ENCODE peak calls at places on chromosomes 7 and 10, in seven cellular contexts. L is ascending aorta, F is tibial nerve, M is PC-9, E is transverse colon, G is GM23338, X is neural progenitor cell. D is an unnamed sample. For H3K4me1, the result is how much of the 10 kb centered on the place peaks cover.

GRCh38 chr10:86311900-86312299 is 54.7 kb downstream of the GRID1 start:
- DNase-seq in L (no peak), F (no peak), M (no peak), E (no peak), G (no peak), X (no peak), D (no peak)

GRCh38 chr10:14405076-14406065 is 74.6 kb upstream of the FRMD4A start:
- DNase-seq in L (no peak), F (no peak), M (peak), E (no peak), G (no peak), X (no peak), D (no peak)

GRCh38 chr10:29635711-29636144 is 957 bp upstream of the SVIL start:
- DNase-seq in L (no peak), F (no peak), M (no peak), E (no peak), G (peak), X (peak), D (no peak)

GRCh38 chr10:88755753-88756152 is 4.1 kb upstream of the LIPN start:
- DNase-seq in L (no peak), F (no peak), M (no peak), E (no peak), G (no peak), X (no peak), D (no peak)

GRCh38 chr7:130090745-130091532 is 20.6 kb downstream of the KLHDC10 start:
- DNase-seq in L (no peak), F (no peak), M (no peak), E (no peak), G (no peak), X (no peak), D (no peak)

GRCh38 chr7:29239638-29240037 is 45.1 kb downstream of the CHN2 start:
- DNase-seq in L (no peak), F (no peak), M (no peak), E (no peak), G (peak), X (peak), D (no peak)

GRCh38 chr10:60646966-60647796 is 131.1 kb upstream of the CDK1 start:
- DNase-seq in L (no peak), F (no peak), M (peak), E (peak), G (peak), X (peak), D (no peak)

GRCh38 chr7:18995811-18996400 is 121.5 kb downstream of the TWIST1 start:
- DNase-seq in L (no peak), F (no peak), M (no peak), E (no peak), G (no peak), X (no peak), D (no peak)

GRCh38 chr10:17022898-17023297 is 106.7 kb downstream of the CUBN start:
- DNase-seq in L (no peak), F (no peak), M (no peak), E (no peak), G (peak), X (no peak), D (no peak)

GRCh38 chr10:17026686-17027485 is 102.7 kb downstream of the CUBN start:
- DNase-seq in L (no peak), F (no peak), M (no peak), E (no peak), G (no peak), X (no peak), D (no peak)

GRCh38 chr10:17024461-17024860 is 105.2 kb downstream of the CUBN start:
- DNase-seq in L (no peak), F (no peak), M (no peak), E (no peak), G (no peak), X (no peak), D (no peak)

GRCh38 chr10:17023386-17024298 is 106.0 kb downstream of the CUBN start:
- DNase-seq in L (peak), F (no peak), M (peak), E (peak), G (peak), X (peak), D (peak)

DNA sequence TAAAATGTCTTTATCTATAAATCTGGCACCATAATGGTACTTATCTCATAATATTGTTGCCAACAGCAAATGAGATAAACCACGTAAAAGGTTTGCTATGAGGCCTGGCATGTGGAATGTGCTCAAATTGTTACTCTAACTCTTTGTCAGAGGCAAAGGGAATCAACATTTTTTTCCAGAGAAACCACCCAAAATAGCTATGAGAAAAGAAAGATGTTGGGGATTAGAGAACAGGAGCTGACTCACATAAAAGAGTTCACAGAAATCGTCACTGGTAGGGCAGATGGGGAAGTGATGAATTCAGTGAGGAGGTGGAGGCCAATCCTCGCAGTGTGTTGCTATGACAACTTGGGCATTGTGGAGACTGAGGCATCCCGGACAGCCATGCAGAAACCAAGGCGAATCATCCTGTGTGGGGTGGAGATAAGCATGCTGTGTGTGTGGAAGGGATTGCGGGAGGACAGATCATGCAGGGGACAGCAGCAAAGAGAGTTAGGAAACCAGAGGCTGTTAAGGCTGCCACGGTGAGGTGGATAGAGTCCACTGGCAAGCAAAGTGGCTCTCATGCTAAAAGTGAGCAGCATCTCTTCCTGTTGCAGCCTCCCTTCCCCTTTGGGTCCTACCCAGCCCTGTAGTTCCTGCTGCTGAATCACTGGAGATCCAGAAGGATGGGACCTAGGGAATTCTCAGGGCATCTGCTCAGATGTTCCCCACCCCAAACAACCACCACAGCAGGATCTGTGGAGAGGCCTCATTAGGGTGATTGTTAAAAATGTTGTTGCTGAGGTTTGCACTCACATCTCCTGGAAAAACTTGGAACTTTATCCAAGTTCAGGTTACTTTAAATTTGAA is 103.9 kb downstream of the CUBN start:
- DNase-seq in L (peak), F (no peak), M (peak), E (peak), G (no peak), X (peak), D (peak)
- H3K4me1 ChIP-seq in L (under half), F (half or more), M (under half), E (under half), G (under half), X (half or more), D (under half)

GRCh38 chr10:43595739-43596298 is 10.4 kb upstream of the ZNF485 start:
- DNase-seq in L (no peak), F (no peak), M (no peak), E (no peak), G (no peak), X (no peak), D (no peak)
- H3K4me3 ChIP-seq in L (peak), F (no peak), M (no peak), E (no peak), G (no peak), X (no peak), D (no peak)

DNA sequence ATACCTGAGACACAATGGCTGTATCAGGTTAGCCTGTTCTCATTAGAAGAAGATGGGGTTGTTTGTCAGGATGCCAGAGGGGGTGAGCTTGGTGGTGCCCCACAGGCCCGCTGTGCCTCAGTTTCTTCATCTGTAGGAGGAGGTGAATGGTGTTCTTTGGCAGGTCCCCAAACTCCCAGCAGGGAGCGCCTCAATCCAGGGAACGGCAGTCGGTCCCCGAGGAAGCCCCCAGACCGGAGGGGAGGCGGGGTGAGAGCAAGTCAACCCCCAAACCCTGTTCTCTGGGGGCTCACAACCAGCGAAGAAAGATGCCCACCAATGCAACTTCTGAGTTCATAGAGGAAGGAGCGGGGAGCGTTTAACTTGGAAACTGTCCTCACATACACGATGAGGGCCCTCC is 16.0 kb downstream of the C10orf105 start:
- DNase-seq in L (no peak), F (no peak), M (no peak), E (no peak), G (no peak), X (no peak), D (no peak)
- TF ChIP-seq CTCF in L (no peak), F (no peak), M (no peak), E (no peak), G (peak), X (no peak), D (peak)

GRCh38 chr7:55081854-55082603 is 63.2 kb downstream of the EGFR start:
- DNase-seq in L (no peak), F (no peak), M (peak), E (no peak), G (no peak), X (no peak), D (no peak)
- H3K4me1 ChIP-seq in L (under half), F (half or more), M (under half), E (under half), G (under half), X (under half), D (half or more)

GRCh38 chr7:158209435-158209834 is 378.2 kb downstream of the PTPRN2 start:
- DNase-seq in L (no peak), F (no peak), M (no peak), E (no peak), G (no peak), X (no peak), D (no peak)

GRCh38 chr7:158206341-158206740 is 381.3 kb downstream of the PTPRN2 start:
- DNase-seq in L (no peak), F (no peak), M (no peak), E (no peak), G (no peak), X (no peak), D (no peak)

GRCh38 chr7:158204453-158204852 is 383.2 kb downstream of the PTPRN2 start:
- DNase-seq in L (no peak), F (no peak), M (no peak), E (no peak), G (no peak), X (no peak), D (no peak)
- H3K4me3 ChIP-seq in L (no peak), F (no peak), M (no peak), E (no peak), G (no peak), X (no peak), D (no peak)

D was measured in keratinocyte.